ENCODE peak calls at places on chromosomes 16 and 17, in nine cellular contexts. B, K, Z, U, Y, W, A, N and H are unnamed samples.

GRCh38 chr17:81034168-81034777 is 678 bp upstream of the BAIAP2 start:
- DNase-seq in B (no peak), K (no peak), Z (no peak), U (no peak), Y (no peak), W (no peak), A (no peak), N (no peak), H (no peak)

GRCh38 chr17:6421700-6422604 is 13.0 kb downstream of the AIPL1 start:
- DNase-seq in B (peak), K (peak), Z (peak), U (peak), Y (peak), W (peak), A (peak), N (no peak), H (no peak)

GRCh38 chr17:77475012-77475976 is 334.5 kb downstream of the SEC14L1 start:
- DNase-seq in B (peak), K (no peak), Z (no peak), U (peak), Y (peak), W (no peak), A (peak), N (no peak), H (peak)

GRCh38 chr17:75059369-75060345 is 12.6 kb downstream of the KCTD2 start:
- DNase-seq in B (no peak), K (peak), Z (no peak), U (peak), Y (peak), W (no peak), A (peak), N (no peak), H (no peak)

GRCh38 chr17:4934173-4934979 is 2.3 kb downstream of the GP1BA start:
- DNase-seq in B (peak), K (peak), Z (no peak), U (peak), Y (peak), W (peak), A (peak), N (no peak), H (no peak)

GRCh38 chr16:529012-529575 is 1.6 kb downstream of the CAPN15 start:
- DNase-seq in B (no peak), K (no peak), Z (no peak), U (peak), Y (no peak), W (peak), A (no peak), N (no peak), H (no peak)

GRCh38 chr17:51946311-51946710 is 212.2 kb downstream of the CA10 start:
- DNase-seq in B (no peak), K (no peak), Z (no peak), U (no peak), Y (no peak), W (no peak), A (no peak), N (no peak), H (no peak)

GRCh38 chr17:60803059-60803458 is 125.4 kb downstream of the BCAS3 start:
- DNase-seq in B (no peak), K (no peak), Z (no peak), U (no peak), Y (no peak), W (no peak), A (no peak), N (no peak), H (no peak)

GRCh38 chr17:2947996-2948550 is 115.3 kb downstream of the OR1D5 start:
- DNase-seq in B (no peak), K (no peak), Z (no peak), U (no peak), Y (no peak), W (peak), A (no peak), N (no peak), H (no peak)

GRCh38 chr17:27578718-27579085 is 52.3 kb upstream of the LGALS9 start:
- DNase-seq in B (no peak), K (peak), Z (no peak), U (no peak), Y (peak), W (no peak), A (peak), N (no peak), H (no peak)

GRCh38 chr16:2664522-2665096 is 17.7 kb upstream of the KCTD5 start:
- DNase-seq in B (no peak), K (peak), Z (no peak), U (no peak), Y (no peak), W (no peak), A (no peak), N (no peak), H (no peak)

GRCh38 chr17:48995871-48996695 is 1.1 kb upstream of the IGF2BP1 start:
- DNase-seq in B (peak), K (no peak), Z (no peak), U (no peak), Y (no peak), W (no peak), A (no peak), N (no peak), H (no peak)

GRCh38 chr17:35289222-35289621 is 46.4 kb downstream of the SLFN5 start:
- DNase-seq in B (no peak), K (no peak), Z (no peak), U (no peak), Y (no peak), W (no peak), A (no peak), N (no peak), H (no peak)

GRCh38 chr16:86977076-86977676 is 340.0 kb downstream of the C16orf95 start:
- DNase-seq in B (no peak), K (no peak), Z (no peak), U (no peak), Y (no peak), W (no peak), A (no peak), N (no peak), H (no peak)

GRCh38 chr16:5025171-5025632 is 8.5 kb downstream of the NAGPA start:
- DNase-seq in B (no peak), K (no peak), Z (no peak), U (no peak), Y (no peak), W (no peak), A (peak), N (no peak), H (no peak)

GRCh38 chr16:83689385-83689831 is 118.4 kb upstream of the HSBP1 start:
- DNase-seq in B (no peak), K (peak), Z (peak), U (peak), Y (peak), W (no peak), A (peak), N (peak), H (peak)

GRCh38 chr17:72351884-72352346 is 231.1 kb downstream of the SOX9 start:
- DNase-seq in B (no peak), K (no peak), Z (no peak), U (no peak), Y (no peak), W (no peak), A (no peak), N (no peak), H (no peak)

GRCh38 chr16:66649167-66649566 is 44.7 kb downstream of the CMTM3 start:
- DNase-seq in B (no peak), K (no peak), Z (no peak), U (no peak), Y (no peak), W (no peak), A (no peak), N (no peak), H (no peak)

GRCh38 chr17:39591958-39592954 is 15.5 kb downstream of the NEUROD2 start:
- DNase-seq in B (no peak), K (peak), Z (no peak), U (peak), Y (peak), W (no peak), A (peak), N (peak), H (peak)

GRCh38 chr16:3173892-3174617 is 13.9 kb upstream of the OR1F1 start:
- DNase-seq in B (no peak), K (peak), Z (no peak), U (no peak), Y (no peak), W (no peak), A (peak), N (no peak), H (no peak)

GRCh38 chr16:19196871-19197270 is 28.8 kb downstream of the SYT17 start:
- DNase-seq in B (no peak), K (no peak), Z (no peak), U (no peak), Y (no peak), W (no peak), A (no peak), N (no peak), H (no peak)

GRCh38 chr17:10875984-10876555 is 38.2 kb upstream of the PIRT start:
- DNase-seq in B (peak), K (peak), Z (peak), U (peak), Y (peak), W (no peak), A (peak), N (no peak), H (no peak)

GRCh38 chr17:7015587-7016020 is 3.2 kb downstream of the RNASEK start:
- DNase-seq in B (no peak), K (no peak), Z (peak), U (no peak), Y (no peak), W (no peak), A (no peak), N (no peak), H (no peak)

GRCh38 chr16:3182608-3183444 is 5.2 kb upstream of the OR1F1 start:
- DNase-seq in B (peak), K (peak), Z (no peak), U (peak), Y (peak), W (no peak), A (peak), N (no peak), H (no peak)

GRCh38 chr16:8908779-8909468 is 26.8 kb downstream of the LITAFD start:
- DNase-seq in B (no peak), K (peak), Z (no peak), U (no peak), Y (no peak), W (no peak), A (no peak), N (no peak), H (no peak)

GRCh38 chr17:15659663-15660062 is 24.4 kb downstream of the TRIM16 start:
- DNase-seq in B (peak), K (peak), Z (no peak), U (no peak), Y (no peak), W (no peak), A (peak), N (no peak), H (no peak)

GRCh38 chr17:15660077-15660476 is 24.0 kb downstream of the TRIM16 start:
- DNase-seq in B (peak), K (no peak), Z (no peak), U (no peak), Y (no peak), W (no peak), A (no peak), N (no peak), H (no peak)

GRCh38 chr17:15662726-15663125 is 21.4 kb downstream of the TRIM16 start:
- DNase-seq in B (no peak), K (peak), Z (no peak), U (no peak), Y (no peak), W (no peak), A (no peak), N (no peak), H (no peak)

GRCh38 chr17:15663691-15664090 is 20.4 kb downstream of the TRIM16 start:
- DNase-seq in B (no peak), K (no peak), Z (no peak), U (no peak), Y (no peak), W (no peak), A (no peak), N (no peak), H (no peak)

DNA sequence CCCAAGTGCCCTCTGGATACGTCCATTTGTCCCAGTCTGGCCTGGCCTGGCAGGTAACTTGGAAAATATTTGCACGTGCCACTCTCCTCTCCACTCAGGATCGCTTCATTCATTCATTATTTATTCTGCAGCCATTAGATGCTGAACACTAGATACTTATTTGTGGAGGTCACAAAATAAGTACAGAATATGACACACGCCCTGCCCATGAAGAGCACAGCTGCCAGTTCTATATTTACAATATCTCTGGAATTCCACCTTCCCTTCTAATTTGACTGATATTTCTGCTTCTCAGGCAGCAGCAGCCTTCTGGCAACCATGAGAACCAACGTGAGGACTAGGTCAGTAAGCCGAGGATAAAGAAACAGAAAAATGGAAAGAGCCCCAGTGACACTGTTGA is 20.9 kb downstream of the TRIM16 start:
- DNase-seq in B (no peak), K (no peak), Z (no peak), U (no peak), Y (no peak), W (no peak), A (no peak), N (no peak), H (no peak)
- H3K4me3 ChIP-seq in B (no peak), K (no peak), Z (no peak), U (no peak), Y (no peak), W (no peak), A (no peak), N (no peak), H (no peak)

GRCh38 chr16:88533381-88533831 is 36.8 kb upstream of the ZC3H18 start:
- DNase-seq in B (no peak), K (peak), Z (no peak), U (peak), Y (peak), W (no peak), A (peak), N (no peak), H (peak)
- H3K4me3 ChIP-seq in B (no peak), K (peak), Z (peak), U (no peak), Y (peak), W (no peak), A (no peak), N (peak), H (peak)

DNA sequence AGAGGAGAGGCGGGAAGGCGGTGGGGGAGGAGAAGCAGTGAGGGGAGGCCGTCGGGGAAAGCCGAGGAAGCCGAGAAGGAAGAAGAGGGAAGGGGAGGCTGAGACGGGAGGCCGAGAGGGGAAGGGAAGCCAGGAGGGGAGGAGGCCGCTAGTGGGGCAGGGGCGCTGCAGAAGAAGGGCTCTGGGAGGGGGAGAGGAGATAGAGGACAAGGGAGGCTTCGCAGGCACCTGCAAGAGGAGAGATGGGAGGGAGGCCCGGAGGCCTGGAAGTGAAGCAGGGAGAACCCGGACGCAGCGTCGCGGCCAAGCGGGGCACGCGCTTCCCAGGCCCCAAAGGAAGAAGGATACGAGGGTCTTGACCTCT is 2.3 kb downstream of the C17orf58 start:
- DNase-seq in B (no peak), K (no peak), Z (no peak), U (peak), Y (peak), W (no peak), A (no peak), N (no peak), H (no peak)
- H3K4me3 ChIP-seq in B (peak), K (peak), Z (peak), U (peak), Y (peak), W (peak), A (peak), N (peak), H (peak)

GRCh38 chr17:56290486-56291118 is 137.3 kb downstream of the ANKFN1 start:
- DNase-seq in B (no peak), K (no peak), Z (no peak), U (no peak), Y (no peak), W (no peak), A (no peak), N (no peak), H (no peak)

GRCh38 chr17:56291226-56291805 is 138.0 kb downstream of the ANKFN1 start:
- DNase-seq in B (no peak), K (no peak), Z (no peak), U (peak), Y (peak), W (no peak), A (no peak), N (no peak), H (no peak)

GRCh38 chr17:56289321-56289720 is 136.0 kb downstream of the ANKFN1 start:
- DNase-seq in B (no peak), K (no peak), Z (no peak), U (no peak), Y (no peak), W (no peak), A (no peak), N (no peak), H (no peak)

GRCh38 chr17:56292010-56292409 is 138.7 kb downstream of the ANKFN1 start:
- DNase-seq in B (peak), K (peak), Z (no peak), U (peak), Y (peak), W (no peak), A (peak), N (no peak), H (no peak)

GRCh38 chr17:56292628-56293027 is 139.4 kb downstream of the ANKFN1 start:
- DNase-seq in B (no peak), K (peak), Z (no peak), U (peak), Y (no peak), W (no peak), A (peak), N (no peak), H (no peak)
- H3K4me3 ChIP-seq in B (no peak), K (no peak), Z (no peak), U (no peak), Y (no peak), W (no peak), A (no peak), N (no peak), H (no peak)